ENCODE peak calls at places on chromosomes 7 and 10, in seven cellular contexts. C is Panc1, G is right lobe of liver, A is HCT116, H is astrocyte of the spinal cord, F is cardiac fibroblast, D is pancreas. T is an unnamed sample.

GRCh38 chr10:110432084-110432483 is 65.6 kb upstream of the DUSP5 start:
- DNase-seq in H (no peak), G (peak), F (no peak), A (no peak), D (no peak), C (no peak), T (no peak)

GRCh38 chr7:44974549-44974948 is 4.3 kb downstream of the MYO1G start:
- DNase-seq in F (no peak), D (no peak), A (no peak), G (peak), H (no peak), C (no peak), T (no peak)

GRCh38 chr10:112375721-112376577 is 2.0 kb downstream of the ACSL5 start:
- DNase-seq in H (peak), F (peak), G (peak), C (no peak), A (no peak), D (peak), T (peak)

GRCh38 chr10:24718031-24718855 is 5.4 kb downstream of the ARHGAP21 start:
- DNase-seq in H (peak), D (no peak), F (peak), C (no peak), G (no peak), A (no peak), T (peak)

GRCh38 chr7:31892099-31892787 is 178.0 kb downstream of the PDE1C start:
- DNase-seq in H (no peak), C (no peak), F (no peak), A (no peak), G (no peak), D (no peak), T (no peak)

GRCh38 chr7:139918488-139918887 is 89.4 kb downstream of the TBXAS1 start:
- DNase-seq in H (no peak), F (peak), G (no peak), C (no peak), D (no peak), A (no peak), T (no peak)

GRCh38 chr10:31723074-31723750 is 205.4 kb downstream of the ARHGAP12 start:
- DNase-seq in D (no peak), C (no peak), G (no peak), F (peak), H (no peak), A (no peak), T (peak)

GRCh38 chr7:50704844-50705243 is 77.9 kb downstream of the GRB10 start:
- DNase-seq in G (no peak), F (no peak), D (no peak), A (no peak), C (no peak), H (no peak), T (no peak)

GRCh38 chr7:37052673-37053072 is 328.4 kb upstream of the AOAH start:
- DNase-seq in D (peak), C (no peak), A (no peak), H (peak), F (peak), G (no peak), T (peak)

GRCh38 chr7:70156052-70156451 is 557.8 kb downstream of the AUTS2 start:
- DNase-seq in H (no peak), C (no peak), G (no peak), F (no peak), D (no peak), A (no peak), T (no peak)

GRCh38 chr7:101422361-101423195 is 59.9 kb downstream of the COL26A1 start:
- DNase-seq in C (no peak), H (no peak), G (no peak), F (no peak), D (no peak), A (no peak), T (no peak)

GRCh38 chr7:101419831-101420230 is 57.2 kb downstream of the COL26A1 start:
- DNase-seq in G (no peak), H (no peak), A (no peak), C (no peak), F (no peak), D (no peak), T (no peak)

GRCh38 chr7:101421123-101421522 is 58.4 kb downstream of the COL26A1 start:
- DNase-seq in G (no peak), C (no peak), F (no peak), H (no peak), D (no peak), A (no peak), T (no peak)

GRCh38 chr7:101420436-101420835 is 57.8 kb downstream of the COL26A1 start:
- DNase-seq in G (no peak), H (no peak), A (no peak), D (no peak), C (no peak), F (no peak), T (no peak)

DNA sequence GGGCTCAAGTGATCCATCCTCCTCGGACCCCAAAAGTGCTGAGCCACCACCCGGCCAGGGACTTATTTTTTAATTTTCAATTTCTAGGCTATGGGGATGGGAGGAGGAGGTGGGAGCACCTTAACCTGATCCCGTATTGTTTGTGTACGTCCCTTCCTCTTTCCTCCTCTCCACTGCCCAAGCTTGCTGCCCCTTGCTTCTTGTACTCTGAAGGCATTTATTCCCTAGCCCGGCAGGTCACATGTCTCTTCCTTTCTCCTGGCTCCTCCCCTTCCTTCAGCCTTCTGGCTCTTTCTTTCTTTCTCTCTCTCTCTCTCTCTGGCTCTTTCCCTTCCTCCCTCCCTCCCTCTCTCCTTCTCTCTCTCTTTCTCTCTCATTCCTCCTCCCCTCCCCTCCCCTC is 56.0 kb downstream of the COL26A1 start:
- DNase-seq in G (no peak), H (no peak), F (no peak), A (no peak), D (no peak), C (no peak), T (no peak)
- H3K4me3 ChIP-seq in G (no peak), H (no peak), F (no peak), A (no peak), D (no peak), C (no peak), T (no peak)

DNA sequence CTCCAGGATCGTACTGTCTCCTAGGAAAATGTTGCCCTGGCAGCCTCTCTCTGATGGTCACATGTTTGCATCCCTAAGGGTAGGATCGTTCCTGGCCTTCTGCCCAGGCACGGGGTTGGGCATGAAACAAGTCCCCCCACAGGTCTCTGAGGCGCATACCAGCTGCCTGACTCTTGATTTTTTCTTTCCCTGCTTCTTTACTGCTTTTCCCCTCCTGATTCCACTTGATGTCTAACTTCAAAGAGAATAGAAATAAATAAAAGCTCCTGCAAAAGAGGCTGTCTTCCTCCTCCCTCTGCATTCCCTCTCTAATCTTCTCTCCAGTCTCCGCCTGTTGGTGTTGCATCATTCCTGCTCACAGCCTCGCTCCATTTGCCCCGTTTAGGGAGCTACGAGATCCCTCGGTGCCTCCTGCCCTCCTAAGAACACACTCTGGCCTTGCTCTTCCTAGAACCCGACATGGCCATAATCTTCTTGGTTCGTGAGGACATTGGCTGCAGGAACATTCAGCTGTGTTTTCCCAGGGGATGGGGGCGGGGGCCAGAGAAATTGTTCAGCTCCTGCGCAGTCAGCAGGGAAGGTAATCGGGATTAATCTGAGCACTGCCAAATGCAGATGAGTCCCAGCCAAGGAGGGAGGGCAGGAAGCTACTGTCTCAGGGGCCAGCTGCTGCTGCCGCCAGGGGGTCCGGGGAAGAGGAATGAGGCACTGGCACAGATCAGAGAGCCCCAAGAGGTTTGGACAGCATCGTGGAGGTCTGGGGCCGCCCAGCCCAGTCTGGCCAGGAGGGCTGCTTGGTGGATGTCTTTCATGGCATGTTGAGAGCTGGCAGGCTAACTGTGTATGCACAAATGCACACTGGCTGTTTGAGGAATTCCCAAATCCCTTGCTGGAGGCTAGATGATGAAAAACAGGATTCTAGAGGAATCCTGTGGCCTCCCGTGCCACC is 26.1 kb downstream of the LEP start:
- DNase-seq in H (peak), F (peak), C (no peak), A (no peak), D (peak), G (no peak), T (peak)
- H3K4me3 ChIP-seq in H (peak), F (peak), C (no peak), A (no peak), D (peak), G (no peak), T (peak)

GRCh38 chr10:66928000-66928770 is 2.3 kb downstream of the LRRTM3 start:
- DNase-seq in D (no peak), H (no peak), C (no peak), G (no peak), A (no peak), F (peak), T (peak)

GRCh38 chr10:66926841-66927240 is 1.0 kb downstream of the LRRTM3 start:
- DNase-seq in H (no peak), F (no peak), C (no peak), G (no peak), A (no peak), D (no peak), T (no peak)

GRCh38 chr10:66924674-66925345 is 1.0 kb upstream of the LRRTM3 start:
- DNase-seq in C (no peak), D (no peak), H (no peak), G (no peak), A (no peak), F (no peak), T (no peak)

GRCh38 chr10:66927271-66927950 is 1.6 kb downstream of the LRRTM3 start:
- DNase-seq in H (no peak), F (no peak), C (no peak), A (no peak), D (no peak), G (no peak), T (no peak)

DNA sequence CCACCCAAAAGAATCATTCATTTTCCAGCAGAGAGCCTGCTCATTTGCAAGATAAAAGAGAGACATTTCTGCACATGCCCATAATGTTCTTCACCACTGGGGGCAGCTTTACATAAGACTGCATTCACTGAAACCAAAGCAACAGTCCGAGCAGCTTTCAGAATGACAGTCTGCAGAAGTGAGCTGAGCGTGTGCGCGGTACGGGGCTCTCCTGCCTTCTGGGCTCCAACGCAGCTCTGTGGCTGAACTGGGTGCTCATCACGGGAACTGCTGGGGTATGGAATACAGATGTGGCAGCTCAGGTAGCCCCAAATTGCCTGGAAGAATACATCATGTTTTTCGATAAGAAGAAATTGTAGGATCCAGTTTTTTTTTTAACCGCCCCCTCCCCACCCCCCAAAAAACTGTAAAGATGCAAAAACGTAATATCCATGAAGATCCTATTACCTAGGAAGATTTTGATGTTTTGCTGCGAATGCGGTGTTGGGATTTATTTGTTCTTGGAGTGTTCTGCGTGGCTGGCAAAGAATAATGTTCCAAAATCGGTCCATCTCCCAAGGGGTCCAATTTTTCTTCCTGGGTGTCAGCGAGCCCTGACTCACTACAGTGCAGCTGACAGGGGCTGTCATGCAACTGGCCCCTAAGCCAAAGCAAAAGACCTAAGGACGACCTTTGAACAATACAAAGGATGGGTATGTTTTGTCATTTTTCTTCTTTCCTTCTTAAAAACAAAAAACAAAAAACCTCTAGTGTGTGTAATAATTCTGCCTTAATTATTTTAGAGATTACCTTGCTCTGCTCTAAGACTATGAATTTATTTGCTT is at the start of gene LRRTM3:
- DNase-seq in C (peak), F (peak), A (peak), D (peak), H (peak), G (peak), T (peak)
- H3K4me3 ChIP-seq in C (no peak), F (peak), A (peak), D (no peak), H (peak), G (no peak), T (no peak)

GRCh38 chr7:148395292-148395691 is 195.3 kb upstream of the C7orf33 start:
- DNase-seq in D (no peak), C (no peak), A (no peak), H (peak), G (no peak), F (no peak), T (no peak)
- H3K4me3 ChIP-seq in D (no peak), C (no peak), A (no peak), H (no peak), G (no peak), F (no peak), T (no peak)